ENCODE peak calls at places on chromosomes 7 and 10, in nine cellular contexts. Z, F, D, C, N, U, I, X and L are unnamed samples.

GRCh38 chr7:39847227-39847626 is 102.8 kb upstream of the CDK13 start:
- DNase-seq in Z (no peak), F (no peak), D (no peak), C (no peak), N (no peak), U (no peak), I (no peak), X (no peak), L (no peak)

GRCh38 chr10:86440874-86441838 is 74.6 kb upstream of the GRID1 start:
- DNase-seq in Z (peak; percentile 42), F (peak; percentile 25), D (no peak), C (no peak), N (no peak), U (no peak), I (no peak), X (no peak), L (peak; percentile 60)

GRCh38 chr7:91066627-91067026 is 197.6 kb upstream of the FZD1 start:
- DNase-seq in Z (no peak), F (no peak), D (peak; percentile 14), C (no peak), N (no peak), U (no peak), I (no peak), X (no peak), L (peak; percentile 64)

GRCh38 chr7:47403341-47403866 is 178.5 kb downstream of the TNS3 start:
- DNase-seq in Z (no peak), F (peak; percentile 74), D (no peak), C (no peak), N (no peak), U (no peak), I (no peak), X (no peak), L (no peak)

GRCh38 chr7:101534873-101535272 is 94.2 kb downstream of the MYL10 start:
- DNase-seq in Z (no peak), F (no peak), D (no peak), C (no peak), N (no peak), U (no peak), I (no peak), X (no peak), L (no peak)

GRCh38 chr7:151087247-151088018 is 1.2 kb downstream of the AGAP3 start:
- DNase-seq in Z (no peak), F (peak; percentile 78), D (peak; percentile 45), C (peak; percentile 40), N (peak; percentile 38), U (no peak), I (peak; percentile 22), X (peak; percentile 94), L (peak; percentile 70)

GRCh38 chr7:1537631-1538412 is 7.3 kb downstream of the MAFK start:
- DNase-seq in Z (peak; percentile 99), F (peak; percentile 63), D (peak; percentile 96), C (no peak), N (no peak), U (no peak), I (no peak), X (peak; percentile 97), L (peak; percentile 66)

GRCh38 chr7:20831451-20831850 is 44.8 kb upstream of the SP8 start:
- DNase-seq in Z (no peak), F (no peak), D (peak; percentile 38), C (no peak), N (no peak), U (no peak), I (no peak), X (no peak), L (no peak)

GRCh38 chr7:27173412-27174076 is 576 bp downstream of the HOXA10 start:
- DNase-seq in Z (no peak), F (peak; percentile 73), D (peak; percentile 44), C (peak; percentile 49), N (peak; percentile 65), U (no peak), I (no peak), X (peak; percentile 89), L (peak; percentile 59)

GRCh38 chr10:34045571-34046190 is 711.2 kb upstream of the NRP1 start:
- DNase-seq in Z (peak; percentile 22), F (peak; percentile 85), D (no peak), C (no peak), N (no peak), U (no peak), I (no peak), X (no peak), L (no peak)

GRCh38 chr7:4399121-4399520 is 283.0 kb upstream of the FOXK1 start:
- DNase-seq in Z (no peak), F (no peak), D (no peak), C (no peak), N (no peak), U (no peak), I (no peak), X (no peak), L (peak; percentile 28)

GRCh38 chr7:77894574-77895091 is 96.1 kb downstream of the PHTF2 start:
- DNase-seq in Z (no peak), F (no peak), D (no peak), C (no peak), N (peak; percentile 15), U (no peak), I (no peak), X (no peak), L (no peak)

GRCh38 chr7:52944916-52945315 is 90.5 kb upstream of the POM121L12 start:
- DNase-seq in Z (peak; percentile 10), F (peak; percentile 58), D (no peak), C (no peak), N (no peak), U (no peak), I (no peak), X (no peak), L (no peak)